ENCODE peak calls at places on chromosomes 12 and 14, in seven cellular contexts. T, K, S, D, O, C and J are unnamed samples.

GRCh38 chr12:45409966-45410365 is 194.1 kb downstream of the ANO6 start:
- DNase-seq in T (peak), K (no peak), S (no peak), D (peak), O (peak), C (peak), J (no peak)

GRCh38 chr14:85542623-85543022 is 12.7 kb downstream of the FLRT2 start:
- DNase-seq in T (no peak), K (no peak), S (no peak), D (no peak), O (peak), C (no peak), J (peak)

GRCh38 chr14:90384543-90384911 is 12.3 kb upstream of the CALM1 start:
- DNase-seq in T (no peak), K (peak), S (no peak), D (no peak), O (no peak), C (no peak), J (no peak)

GRCh38 chr14:93984987-93985410 is 8.6 kb upstream of the ASB2 start:
- DNase-seq in T (peak), K (no peak), S (no peak), D (no peak), O (peak), C (peak), J (peak)

GRCh38 chr12:104219908-104220404 is 4.4 kb downstream of the TXNRD1 start:
- DNase-seq in T (no peak), K (peak), S (peak), D (no peak), O (peak), C (peak), J (peak)

GRCh38 chr14:95522116-95522515 is 5.7 kb upstream of the SYNE3 start:
- DNase-seq in T (no peak), K (no peak), S (no peak), D (peak), O (no peak), C (no peak), J (no peak)

GRCh38 chr12:113056631-113057488 is at the start of gene DTX1:
- DNase-seq in T (no peak), K (peak), S (no peak), D (peak), O (no peak), C (peak), J (no peak)

GRCh38 chr12:130658561-130658960 is 57.5 kb downstream of the RIMBP2 start:
- DNase-seq in T (no peak), K (no peak), S (no peak), D (no peak), O (no peak), C (no peak), J (no peak)

GRCh38 chr14:92962031-92962830 is 39.3 kb downstream of the CHGA start:
- DNase-seq in T (no peak), K (no peak), S (no peak), D (peak), O (no peak), C (no peak), J (no peak)

GRCh38 chr14:28690029-28690683 is 76.4 kb upstream of the FOXG1 start:
- DNase-seq in T (no peak), K (no peak), S (peak), D (no peak), O (no peak), C (no peak), J (no peak)

GRCh38 chr14:103136388-103137271 is 13.4 kb downstream of the TNFAIP2 start:
- DNase-seq in T (no peak), K (no peak), S (no peak), D (peak), O (peak), C (peak), J (peak)

GRCh38 chr14:102234331-102235264 is 70.4 kb downstream of the MOK start:
- DNase-seq in T (no peak), K (no peak), S (no peak), D (no peak), O (peak), C (no peak), J (no peak)